ENCODE peak calls at places on chromosomes 4 and X, in five cellular contexts. S, R, W, C and D are unnamed samples.
A peak's percentile ranks its signal among the peaks of the same experiment; 100 is the strongest.

GRCh38 chrX:29726811-29727210 is 488.6 kb upstream of the MAGEB2 start:
- DNase-seq in S (no peak), R (no peak), W (no peak), C (no peak), D (no peak)

GRCh38 chr4:186936496-186937375 is 213.1 kb upstream of the FAT1 start:
- DNase-seq in S (no peak), R (no peak), W (peak; percentile 82), C (peak; percentile 79), D (no peak)

GRCh38 chr4:63316633-63317032 is 1092.6 kb downstream of the TECRL start:
- DNase-seq in S (no peak), R (no peak), W (no peak), C (no peak), D (no peak)

GRCh38 chr4:89123418-89123817 is 12.1 kb downstream of the TIGD2 start:
- DNase-seq in S (no peak), R (no peak), W (no peak), C (peak; percentile 63), D (no peak)

GRCh38 chrX:9845574-9845948 is 59.3 kb downstream of the SHROOM2 start:
- DNase-seq in S (no peak), R (no peak), W (no peak), C (no peak), D (no peak)

GRCh38 chr4:48042979-48043461 is 26.4 kb downstream of the NIPAL1 start:
- DNase-seq in S (no peak), R (no peak), W (no peak), C (peak; percentile 6), D (no peak)

GRCh38 chr4:84792366-84793301 is 173.9 kb downstream of the WDFY3 start:
- DNase-seq in S (no peak), R (no peak), W (peak; percentile 31), C (no peak), D (no peak)

GRCh38 chrX:24242649-24243556 is 71.0 kb downstream of the SUPT20HL2 start:
- DNase-seq in S (no peak), R (peak; percentile 61), W (peak; percentile 77), C (no peak), D (no peak)

GRCh38 chr4:152106113-152106763 is 345.4 kb upstream of the GATB start:
- DNase-seq in S (no peak), R (peak; percentile 49), W (peak; percentile 97), C (peak; percentile 92), D (no peak)

GRCh38 chrX:31074522-31074921 is 2.7 kb upstream of the FTHL17 start:
- DNase-seq in S (no peak), R (no peak), W (no peak), C (no peak), D (no peak)

DNA sequence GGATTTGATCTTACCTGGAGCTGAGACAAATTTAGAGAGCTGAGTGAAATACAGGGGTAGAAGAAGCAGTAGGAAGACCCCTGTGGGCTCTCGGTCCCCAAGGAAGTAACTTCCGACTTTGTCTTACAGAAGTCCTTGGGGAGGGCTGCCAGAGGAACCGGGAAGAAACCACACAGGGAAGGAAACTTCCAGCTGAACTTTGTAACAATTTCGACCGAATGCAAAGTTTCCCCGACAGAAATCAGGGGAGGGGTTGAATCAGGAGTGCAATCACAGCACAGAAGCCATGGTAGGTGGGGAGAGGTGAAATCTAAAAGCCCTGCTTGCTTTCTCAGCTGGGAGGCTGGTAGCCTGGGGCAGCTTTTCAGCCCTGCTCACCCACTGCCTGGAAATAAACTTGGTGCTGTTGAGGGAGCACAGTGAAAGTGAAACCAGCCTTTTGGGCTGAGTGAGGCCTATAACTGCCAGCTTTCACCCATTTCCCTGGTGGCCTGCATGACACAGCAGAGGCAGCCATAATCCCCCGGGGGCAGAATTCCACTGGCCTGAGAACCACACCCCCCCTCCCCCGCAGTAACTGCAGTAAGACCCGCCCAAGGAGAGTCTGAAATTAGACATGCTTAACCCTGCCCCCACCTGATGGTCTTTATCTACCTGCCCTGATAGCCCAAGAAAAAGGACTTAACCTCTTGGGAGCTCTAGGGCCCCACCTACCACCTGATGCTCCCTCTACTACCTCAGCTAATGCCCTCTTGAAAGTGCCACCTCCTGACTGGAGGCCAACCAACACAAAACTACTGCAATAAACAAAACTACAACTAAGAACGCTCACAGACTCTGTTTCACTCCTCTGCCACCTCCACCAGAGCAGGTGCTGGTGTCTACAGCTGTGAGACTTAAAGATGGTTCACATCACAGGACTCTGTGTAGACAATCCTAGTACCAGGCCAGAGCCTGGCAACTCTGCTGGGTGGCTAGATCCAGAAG is 248.2 kb downstream of the PARM1 start:
- DNase-seq in S (no peak), R (no peak), W (peak; percentile 48), C (no peak), D (no peak)
- H3K27ac ChIP-seq in S (no peak overlapping the region), R (no peak overlapping the region), W (no peak overlapping the region), C (no peak overlapping the region), D (no peak overlapping the region)

DNA sequence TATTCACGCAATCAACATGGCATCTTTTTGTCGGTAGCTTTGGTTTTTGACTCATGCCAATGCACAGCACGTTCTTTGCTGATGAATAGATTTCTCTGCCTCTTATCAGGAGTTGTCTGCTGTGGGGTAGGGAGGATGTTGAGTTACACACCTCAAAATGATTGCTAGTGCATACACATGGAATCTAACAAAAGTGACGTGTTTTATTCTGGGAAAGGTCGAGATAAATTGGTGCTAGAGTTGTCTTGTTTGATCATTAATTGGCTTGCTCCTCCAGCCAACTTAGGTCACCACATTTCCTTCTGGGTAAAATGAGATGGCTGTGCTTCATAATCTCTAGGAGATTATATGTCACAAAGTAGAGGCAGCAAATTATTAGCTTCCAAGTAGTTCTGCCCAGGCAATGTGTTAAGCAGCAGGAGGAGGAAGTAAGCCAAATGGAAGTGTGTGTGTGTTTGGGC is 3.9 kb downstream of the RAB9A start:
- DNase-seq in S (no peak), R (no peak), W (no peak), C (no peak), D (no peak)
- H3K27ac ChIP-seq in S (peak overlapping the region; percentile 40), R (peak overlapping the region; percentile 36), W (peak overlapping the region; percentile 33), C (peak overlapping the region; percentile 81), D (no peak overlapping the region)

GRCh38 chr4:1325176-1325480 is 21.9 kb upstream of the UVSSA start:
- DNase-seq in S (no peak), R (no peak), W (no peak), C (no peak), D (no peak)

GRCh38 chr4:1321486-1321885 is 25.5 kb upstream of the UVSSA start:
- DNase-seq in S (no peak), R (no peak), W (no peak), C (no peak), D (no peak)

GRCh38 chr4:1321946-1322650 is 24.9 kb upstream of the UVSSA start:
- DNase-seq in S (no peak), R (no peak), W (no peak), C (no peak), D (no peak)

GRCh38 chr4:1323635-1324442 is 23.2 kb upstream of the UVSSA start:
- DNase-seq in S (no peak), R (no peak), W (peak; percentile 85), C (peak; percentile 98), D (no peak)

DNA sequence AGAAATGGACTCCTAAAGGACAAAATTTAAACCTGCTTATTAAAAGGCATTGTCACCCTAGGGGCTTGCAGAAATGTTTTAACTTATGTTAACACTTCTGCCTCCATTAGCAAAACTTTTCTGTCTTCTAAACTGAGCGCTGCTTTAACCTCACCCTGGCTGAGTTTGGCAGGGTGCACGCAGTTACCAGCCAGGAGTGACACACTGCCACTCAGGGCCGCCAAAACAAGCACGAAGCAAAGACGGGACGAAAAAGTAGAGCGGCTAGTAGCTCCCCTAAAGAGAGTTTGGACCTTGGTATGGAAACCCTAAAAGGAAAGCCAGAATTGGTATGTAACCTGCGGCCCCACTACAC is 23.8 kb upstream of the UVSSA start:
- DNase-seq in S (no peak), R (no peak), W (no peak), C (no peak), D (no peak)
- H3K27ac ChIP-seq in S (no peak overlapping the region), R (no peak overlapping the region), W (peak overlapping the region; percentile 65), C (peak overlapping the region; percentile 46), D (no peak overlapping the region)

DNA sequence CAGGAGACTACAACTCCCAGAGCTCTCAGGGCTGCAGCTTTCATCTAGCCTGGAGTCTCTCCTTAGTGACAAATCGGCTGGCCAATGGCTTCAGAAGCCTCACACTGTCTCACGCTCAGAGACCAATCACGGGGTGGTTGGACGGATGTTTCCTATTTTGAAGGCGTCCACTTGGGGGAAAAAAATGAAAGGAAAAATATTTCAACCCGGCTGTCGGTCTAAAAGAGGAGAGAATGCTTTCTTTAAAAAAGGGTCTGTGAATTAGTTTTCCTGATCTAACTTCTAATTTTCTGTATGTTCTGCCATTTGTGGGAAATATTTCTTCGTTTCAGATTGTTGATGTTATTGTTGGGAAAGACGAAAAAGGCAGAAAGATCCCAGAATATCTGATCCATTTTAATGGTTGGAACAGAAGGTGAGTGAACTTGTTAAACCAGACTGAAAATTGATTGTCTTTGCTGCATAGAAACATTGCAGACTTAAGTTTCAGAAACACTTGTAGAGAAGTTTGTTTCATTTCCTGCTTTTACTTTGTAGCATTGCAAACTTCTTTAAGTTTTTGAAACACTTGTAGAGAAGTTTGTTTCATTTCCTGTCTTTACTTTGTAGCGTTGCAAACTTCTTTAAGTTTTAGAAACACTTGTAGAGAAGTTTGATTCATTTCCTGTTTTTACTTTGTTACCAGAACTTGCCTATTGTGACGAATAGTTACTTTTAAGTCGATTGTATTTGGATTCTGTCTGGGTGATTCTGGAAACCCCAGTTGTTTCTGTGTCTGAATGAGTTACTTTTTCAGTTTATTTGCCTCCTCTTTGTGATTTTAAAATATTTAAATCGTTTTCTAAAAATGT is 1.6 kb downstream of the MSL3 start:
- DNase-seq in S (peak; percentile 70), R (peak; percentile 76), W (peak; percentile 93), C (peak; percentile 90), D (peak; percentile 93)
- H3K27ac ChIP-seq in S (peak overlapping the region; percentile 87), R (peak overlapping the region; percentile 65), W (peak overlapping the region; percentile 95), C (peak overlapping the region; percentile 85), D (peak overlapping the region; percentile 11)

GRCh38 chr4:88006956-88007303 is 505 bp upstream of the PKD2 start:
- DNase-seq in S (no peak), R (no peak), W (no peak), C (no peak), D (no peak)

GRCh38 chr4:88003261-88003660 is 4.2 kb upstream of the PKD2 start:
- DNase-seq in S (no peak), R (no peak), W (peak; percentile 65), C (peak; percentile 9), D (no peak)

GRCh38 chr4:88007304-88008132 is at the start of gene PKD2:
- DNase-seq in S (peak; percentile 69), R (peak; percentile 93), W (peak; percentile 93), C (peak; percentile 80), D (no peak)

GRCh38 chr4:88002786-88003185 is 4.6 kb upstream of the PKD2 start:
- DNase-seq in S (no peak), R (no peak), W (peak; percentile 76), C (peak; percentile 61), D (no peak)

GRCh38 chr4:88005086-88005485 is 2.3 kb upstream of the PKD2 start:
- DNase-seq in S (no peak), R (peak; percentile 45), W (peak; percentile 71), C (no peak), D (no peak)
- H3K27ac ChIP-seq in S (no peak overlapping the region), R (peak overlapping the region; percentile 99), W (peak overlapping the region; percentile 48), C (no peak overlapping the region), D (peak overlapping the region; percentile 32)

DNA sequence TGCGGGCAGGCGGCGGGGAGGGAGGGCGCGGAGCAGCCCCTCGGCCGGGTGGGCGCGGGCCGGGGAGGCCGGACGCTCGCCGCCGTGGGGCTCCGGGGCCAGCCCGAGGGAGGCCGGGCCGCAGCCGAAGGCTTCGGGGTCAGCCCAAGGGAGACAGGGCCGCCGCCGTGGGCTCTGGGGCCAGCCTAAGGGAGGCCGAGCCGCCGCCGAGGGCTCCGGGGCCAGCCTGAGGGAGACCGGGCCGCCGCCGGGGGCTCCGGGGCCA is 251 bp downstream of the KIAA0232 start:
- DNase-seq in S (no peak), R (no peak), W (no peak), C (no peak), D (no peak)
- H3K27ac ChIP-seq in S (peak overlapping the region; percentile 85), R (peak overlapping the region; percentile 98), W (peak overlapping the region; percentile 88), C (peak overlapping the region; percentile 65), D (peak overlapping the region; percentile 100)